ENCODE peak calls at places on chromosomes 3 and 15, in eight cellular contexts. E is AML-193, S is T-helper 9 cell, N is OCI-M1, P is substantia nigra, C is NCI-H2171, M is H9, I is GM12865. W is an unnamed sample.

GRCh38 chr3:66033241-66034138 is 5.2 kb downstream of the MAGI1 start:
- DNase-seq in E (no peak), S (no peak), N (no peak), P (no peak), C (no peak), M (no peak), I (no peak), W (no peak)

GRCh38 chr15:73391128-73391864 is 22.5 kb upstream of the HCN4 start:
- DNase-seq in E (no peak), S (no peak), N (no peak), P (no peak), C (no peak), M (no peak), I (no peak), W (no peak)

GRCh38 chr15:59299919-59300617 is 72.6 kb downstream of the MYO1E start:
- DNase-seq in E (peak), S (peak), N (peak), P (no peak), C (no peak), M (no peak), I (peak), W (peak)

GRCh38 chr3:13308406-13308805 is 111.7 kb downstream of the NUP210 start:
- DNase-seq in E (peak), S (no peak), N (peak), P (no peak), C (no peak), M (peak), I (peak), W (no peak)

GRCh38 chr3:116339441-116340028 is 105.8 kb downstream of the LSAMP start:
- DNase-seq in E (no peak), S (no peak), N (peak), P (no peak), C (no peak), M (no peak), I (no peak), W (peak)

GRCh38 chr3:56800373-56801150 is 1.2 kb downstream of the ARHGEF3 start:
- DNase-seq in E (no peak), S (peak), N (no peak), P (no peak), C (no peak), M (no peak), I (peak), W (no peak)

GRCh38 chr3:15317164-15317477 is 15.3 kb downstream of the SH3BP5 start:
- DNase-seq in E (no peak), S (no peak), N (no peak), P (no peak), C (no peak), M (no peak), I (no peak), W (no peak)

GRCh38 chr15:78944202-78944625 is 632 bp downstream of the CTSH start:
- DNase-seq in E (no peak), S (no peak), N (peak), P (no peak), C (peak), M (no peak), I (peak), W (no peak)

GRCh38 chr3:98971183-98971681 is 69.7 kb upstream of the DCBLD2 start:
- DNase-seq in E (no peak), S (no peak), N (no peak), P (no peak), C (no peak), M (no peak), I (no peak), W (no peak)

GRCh38 chr15:92682772-92683510 is 27.4 kb upstream of the FAM174B start:
- DNase-seq in E (no peak), S (no peak), N (no peak), P (no peak), C (no peak), M (no peak), I (no peak), W (no peak)

GRCh38 chr3:127610105-127610504 is 11.9 kb downstream of the MCM2 start:
- DNase-seq in E (no peak), S (no peak), N (no peak), P (no peak), C (no peak), M (no peak), I (no peak), W (no peak)

GRCh38 chr3:187955076-187955952 is 198.6 kb upstream of the LPP start:
- DNase-seq in E (peak), S (no peak), N (peak), P (no peak), C (no peak), M (no peak), I (no peak), W (peak)

GRCh38 chr3:187750041-187750512 is 4.8 kb upstream of the BCL6 start:
- DNase-seq in E (no peak), S (no peak), N (no peak), P (no peak), C (no peak), M (peak), I (peak), W (no peak)

W was measured in AG04450.